ENCODE peak calls at places on chromosome 14, in nine cellular contexts. X is CD8-positive, alpha-beta T cell; R is MM.1S; T is PC-9; Q is RWPE2; J is naive thymus-derived CD4-positive, alpha-beta T cell; B is HCT116; O is A549; U is lung. S is an unnamed sample.

GRCh38 chr14:104117341-104118005 is 20.9 kb upstream of the KIF26A start:
- DNase-seq in Q (peak; percentile 57), T (no peak), X (no peak), J (no peak), O (no peak), B (no peak), U (no peak), R (no peak), S (no peak)

GRCh38 chr14:104362761-104363605 is 216.6 kb upstream of the C14orf180 start:
- DNase-seq in Q (peak; percentile 54), B (no peak), O (no peak), U (no peak), X (no peak), T (no peak), R (no peak), J (no peak), S (no peak)

GRCh38 chr14:98957211-98958047 is 314.6 kb downstream of the BCL11B start:
- DNase-seq in B (no peak), U (peak; percentile 50), Q (peak; percentile 84), R (no peak), O (peak; percentile 26), X (no peak), J (no peak), T (no peak), S (no peak)

GRCh38 chr14:49019467-49020100 is 566.6 kb downstream of the RPS29 start:
- DNase-seq in J (no peak), B (no peak), O (no peak), T (no peak), U (no peak), Q (no peak), X (no peak), R (no peak), S (no peak)

GRCh38 chr14:55965851-55966250 is 152.4 kb upstream of the PELI2 start:
- DNase-seq in Q (no peak), X (no peak), T (no peak), O (no peak), J (no peak), B (no peak), U (no peak), R (no peak), S (no peak)

GRCh38 chr14:89911018-89911919 is 43.3 kb downstream of the EFCAB11 start:
- DNase-seq in Q (no peak), X (no peak), J (no peak), U (no peak), O (no peak), R (no peak), B (no peak), T (no peak), S (peak; percentile 92)

GRCh38 chr14:81062816-81063215 is 107.4 kb downstream of the TSHR start:
- DNase-seq in T (no peak), R (peak; percentile 41), J (no peak), O (no peak), X (peak; percentile 20), B (peak; percentile 21), U (no peak), Q (no peak), S (no peak)

GRCh38 chr14:66401447-66402095 is 84.6 kb upstream of the CCDC196 start:
- DNase-seq in Q (no peak), O (no peak), X (no peak), J (no peak), U (no peak), T (no peak), B (no peak), R (peak; percentile 6), S (no peak)

GRCh38 chr14:74964787-74965769 is 9.7 kb upstream of the PGF start:
- DNase-seq in Q (no peak), T (no peak), O (no peak), X (no peak), U (no peak), J (no peak), B (no peak), R (no peak), S (peak; percentile 12)

GRCh38 chr14:76022991-76023390 is 37.4 kb downstream of the IFT43 start:
- DNase-seq in Q (no peak), O (no peak), X (no peak), U (no peak), R (no peak), J (no peak), T (no peak), B (no peak), S (no peak)

GRCh38 chr14:26775765-26776577 is 178.1 kb upstream of the NOVA1 start:
- DNase-seq in T (no peak), Q (no peak), O (no peak), J (no peak), X (no peak), U (no peak), R (no peak), B (no peak), S (no peak)

GRCh38 chr14:102573591-102574046 is 18.8 kb upstream of the RCOR1 start:
- DNase-seq in B (no peak), O (no peak), J (no peak), Q (no peak), R (peak; percentile 16), X (no peak), T (no peak), U (no peak), S (no peak)

GRCh38 chr14:100129161-100129589 is 30.3 kb downstream of the DEGS2 start:
- DNase-seq in B (no peak), T (no peak), R (no peak), U (no peak), X (no peak), O (no peak), J (no peak), Q (no peak), S (no peak)

GRCh38 chr14:88323520-88324199 is 591 bp upstream of the KCNK10 start:
- DNase-seq in B (no peak), U (no peak), X (no peak), O (no peak), Q (no peak), T (no peak), R (no peak), J (no peak), S (no peak)

GRCh38 chr14:55980970-55981369 is 137.2 kb upstream of the PELI2 start:
- DNase-seq in O (no peak), J (no peak), B (no peak), R (no peak), T (no peak), U (no peak), Q (no peak), X (no peak), S (no peak)

GRCh38 chr14:68659021-68659931 is 133.6 kb downstream of the ZFP36L1 start:
- DNase-seq in Q (no peak), X (no peak), T (peak; percentile 58), J (no peak), B (no peak), R (no peak), O (no peak), U (no peak), S (peak; percentile 6)

GRCh38 chr14:88198441-88198840 is 124.6 kb downstream of the KCNK10 start:
- DNase-seq in R (no peak), X (no peak), B (no peak), O (no peak), Q (no peak), U (no peak), T (no peak), J (no peak), S (no peak)

GRCh38 chr14:99430491-99430890 is 50.2 kb downstream of the SETD3 start:
- DNase-seq in T (no peak), J (no peak), U (no peak), O (peak; percentile 43), B (no peak), X (no peak), Q (no peak), R (no peak), S (no peak)

GRCh38 chr14:32015166-32015565 is 61.9 kb upstream of the ARHGAP5 start:
- DNase-seq in B (no peak), Q (no peak), U (no peak), X (no peak), O (no peak), J (no peak), R (no peak), T (no peak), S (no peak)
- H3K4me1 ChIP-seq in B (peaks cover 24% of the 10 kb centered on the region), Q (peaks cover 37% of the 10 kb centered on the region), U (no peaks in the 10 kb centered on the region), X (no peaks in the 10 kb centered on the region), O (peaks cover 23% of the 10 kb centered on the region), J (no peaks in the 10 kb centered on the region), R (no peaks in the 10 kb centered on the region), T (peaks cover 35% of the 10 kb centered on the region), S (peaks cover 18% of the 10 kb centered on the region)

GRCh38 chr14:21308132-21308478 is 28.2 kb downstream of the RPGRIP1 start:
- DNase-seq in X (no peak), T (no peak), R (peak; percentile 48), B (no peak), J (no peak), Q (no peak), O (no peak), U (no peak), S (no peak)

GRCh38 chr14:21309956-21310355 is 30.1 kb downstream of the RPGRIP1 start:
- DNase-seq in Q (no peak), J (no peak), R (no peak), T (no peak), X (no peak), O (no peak), U (no peak), B (no peak), S (no peak)

GRCh38 chr14:21309238-21309636 is 29.4 kb downstream of the RPGRIP1 start:
- DNase-seq in T (no peak), J (no peak), O (no peak), U (no peak), X (no peak), R (no peak), B (no peak), Q (no peak), S (no peak)

GRCh38 chr14:21308479-21309237 is 28.8 kb downstream of the RPGRIP1 start:
- DNase-seq in B (peak; percentile 55), J (peak; percentile 78), O (peak; percentile 50), U (peak; percentile 89), Q (peak; percentile 85), T (peak; percentile 84), R (peak; percentile 92), X (peak; percentile 80), S (no peak)

DNA sequence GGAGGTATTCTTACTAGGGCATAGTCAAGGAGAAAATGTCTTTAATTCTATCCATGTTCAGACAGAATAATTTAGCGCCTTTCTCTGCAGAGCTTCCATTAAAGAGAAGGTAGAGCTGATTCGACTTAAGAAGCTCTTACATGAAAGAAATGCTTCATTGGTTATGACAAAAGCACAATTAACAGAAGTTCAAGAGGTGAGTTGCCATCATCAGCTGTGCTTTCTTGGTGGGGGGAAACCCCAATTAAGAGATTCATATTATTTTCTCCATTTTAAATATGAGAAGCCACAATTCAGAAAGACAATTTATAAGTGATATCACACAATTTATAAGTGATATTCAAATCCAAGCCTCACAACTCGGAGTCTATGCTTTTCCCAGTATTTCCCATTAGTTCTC is 27.8 kb downstream of the RPGRIP1 start:
- DNase-seq in O (no peak), B (no peak), X (no peak), U (no peak), T (no peak), R (no peak), Q (no peak), J (no peak), S (no peak)
- H3K4me3 ChIP-seq in O (no peak overlapping the region), B (no peak overlapping the region), X (no peak overlapping the region), U (no peak overlapping the region), T (peak overlapping the region; percentile 70), R (peak overlapping the region; percentile 54), Q (no peak overlapping the region), J (no peak overlapping the region), S (no peak overlapping the region)

GRCh38 chr14:91241848-91242247 is 2.7 kb downstream of the GPR68 start:
- DNase-seq in Q (no peak), X (peak; percentile 40), J (no peak), R (no peak), U (no peak), B (no peak), T (no peak), O (no peak), S (no peak)
- H3K27ac ChIP-seq in Q (no peak overlapping the region), X (peak overlapping the region; percentile 24), J (peak overlapping the region; percentile 61), R (peak overlapping the region; percentile 29), U (no peak overlapping the region), B (no peak overlapping the region), T (no peak overlapping the region), O (no peak overlapping the region), S (no peak overlapping the region)

GRCh38 chr14:23177181-23177580 is 6.3 kb downstream of the SLC7A8 start:
- DNase-seq in T (no peak), Q (no peak), J (no peak), B (no peak), O (no peak), R (no peak), U (no peak), X (no peak), S (no peak)
- H3K4me1 ChIP-seq in T (peaks cover 5% of the 10 kb centered on the region), Q (peaks cover 31% of the 10 kb centered on the region), J (peaks cover 17% of the 10 kb centered on the region), B (peaks cover 4% of the 10 kb centered on the region), O (peaks cover 7% of the 10 kb centered on the region), R (no peaks in the 10 kb centered on the region), U (peaks cover 2% of the 10 kb centered on the region), X (peaks cover 40% of the 10 kb centered on the region), S (peaks cover 4% of the 10 kb centered on the region)

S was measured in SJSA1.